ENCODE peak calls at places on chromosome 10, in seven cellular contexts. L, F, K, I, V, X and O are unnamed samples.

GRCh38 chr10:131514454-131514853 is 202.9 kb upstream of the TCERG1L start:
- DNase-seq in L (no peak), F (no peak), K (no peak), I (no peak), V (no peak), X (no peak), O (no peak)

GRCh38 chr10:47405829-47406547 is 21.9 kb upstream of the ZNF488 start:
- DNase-seq in L (no peak), F (no peak), K (no peak), I (no peak), V (peak), X (no peak), O (no peak)

GRCh38 chr10:86775056-86775858 is 18.8 kb downstream of the BMPR1A start:
- DNase-seq in L (no peak), F (no peak), K (peak), I (no peak), V (no peak), X (no peak), O (peak)

GRCh38 chr10:104328916-104329710 is 9.2 kb downstream of the ITPRIP start:
- DNase-seq in L (peak), F (peak), K (peak), I (peak), V (peak), X (peak), O (peak)

GRCh38 chr10:52332815-52333214 is 18.7 kb downstream of the DKK1 start:
- DNase-seq in L (peak), F (no peak), K (no peak), I (no peak), V (no peak), X (no peak), O (peak)

GRCh38 chr10:77493851-77494788 is 143.5 kb downstream of the KCNMA1 start:
- DNase-seq in L (no peak), F (peak), K (peak), I (no peak), V (no peak), X (no peak), O (peak)

GRCh38 chr10:125127110-125127509 is 33.3 kb downstream of the CTBP2 start:
- DNase-seq in L (no peak), F (no peak), K (no peak), I (no peak), V (no peak), X (no peak), O (no peak)

GRCh38 chr10:129758591-129759021 is 205.5 kb downstream of the EBF3 start:
- DNase-seq in L (no peak), F (no peak), K (no peak), I (peak), V (peak), X (no peak), O (no peak)

GRCh38 chr10:72679838-72680241 is 12.1 kb upstream of the MCU start:
- DNase-seq in L (no peak), F (no peak), K (no peak), I (no peak), V (no peak), X (no peak), O (no peak)

GRCh38 chr10:124416733-124417132 is 2.0 kb downstream of the OAT start:
- DNase-seq in L (no peak), F (no peak), K (peak), I (no peak), V (no peak), X (peak), O (peak)

GRCh38 chr10:44947356-44948152 is 12.0 kb upstream of the RASSF4 start:
- DNase-seq in L (no peak), F (no peak), K (no peak), I (no peak), V (no peak), X (no peak), O (no peak)

GRCh38 chr10:24842856-24843255 is 109.5 kb downstream of the PRTFDC1 start:
- DNase-seq in L (no peak), F (no peak), K (no peak), I (no peak), V (no peak), X (no peak), O (no peak)

GRCh38 chr10:98212204-98212603 is 55.8 kb downstream of the LOXL4 start:
- DNase-seq in L (no peak), F (no peak), K (no peak), I (no peak), V (no peak), X (no peak), O (no peak)

GRCh38 chr10:114100848-114101741 is 57.4 kb downstream of the ADRB1 start:
- DNase-seq in L (peak), F (no peak), K (peak), I (no peak), V (no peak), X (peak), O (peak)

GRCh38 chr10:80579370-80579769 is 41.7 kb downstream of the SH2D4B start:
- DNase-seq in L (no peak), F (no peak), K (no peak), I (no peak), V (no peak), X (no peak), O (no peak)

GRCh38 chr10:95096143-95096542 is 26.8 kb upstream of the CYP2C8 start:
- DNase-seq in L (no peak), F (no peak), K (no peak), I (no peak), V (no peak), X (no peak), O (no peak)

GRCh38 chr10:26334932-26335573 is 103.1 kb upstream of the APBB1IP start:
- DNase-seq in L (peak), F (peak), K (peak), I (peak), V (peak), X (no peak), O (peak)

DNA sequence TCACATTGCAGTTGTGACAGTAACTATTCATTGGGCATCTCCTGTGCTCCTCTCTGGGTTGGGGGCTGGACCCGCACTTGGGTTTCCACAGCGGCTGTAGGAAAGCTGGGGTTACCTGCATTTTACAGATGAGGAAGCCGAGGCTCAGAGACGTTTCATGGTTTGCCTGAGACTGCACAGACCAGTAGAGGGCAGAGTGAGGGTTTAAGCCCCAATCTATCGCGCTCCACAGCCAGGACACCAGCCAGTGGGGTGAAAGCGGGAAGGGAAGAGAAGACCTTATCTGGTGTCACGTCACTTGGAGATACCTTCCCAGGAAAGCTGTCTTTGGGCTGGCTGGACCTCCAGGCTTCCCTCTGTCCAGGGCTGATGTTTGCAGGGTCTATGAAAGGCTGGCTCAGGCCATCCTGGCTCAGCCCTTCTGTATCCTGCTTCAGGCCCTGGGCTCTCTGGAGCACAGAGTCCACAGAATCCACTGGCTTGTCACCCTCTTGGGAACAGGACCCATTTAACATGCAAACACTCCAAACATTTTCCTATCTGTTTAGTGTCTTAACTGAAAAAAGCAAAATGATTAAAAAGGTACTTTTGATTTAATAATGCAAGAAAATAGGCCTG is 167.7 kb downstream of the EMX2 start:
- DNase-seq in L (no peak), F (no peak), K (no peak), I (no peak), V (no peak), X (no peak), O (no peak)
- TF ChIP-seq CTCF in L (no peak), F (peak), K (no peak), I (no peak), V (no peak), X (no peak), O (no peak)

DNA sequence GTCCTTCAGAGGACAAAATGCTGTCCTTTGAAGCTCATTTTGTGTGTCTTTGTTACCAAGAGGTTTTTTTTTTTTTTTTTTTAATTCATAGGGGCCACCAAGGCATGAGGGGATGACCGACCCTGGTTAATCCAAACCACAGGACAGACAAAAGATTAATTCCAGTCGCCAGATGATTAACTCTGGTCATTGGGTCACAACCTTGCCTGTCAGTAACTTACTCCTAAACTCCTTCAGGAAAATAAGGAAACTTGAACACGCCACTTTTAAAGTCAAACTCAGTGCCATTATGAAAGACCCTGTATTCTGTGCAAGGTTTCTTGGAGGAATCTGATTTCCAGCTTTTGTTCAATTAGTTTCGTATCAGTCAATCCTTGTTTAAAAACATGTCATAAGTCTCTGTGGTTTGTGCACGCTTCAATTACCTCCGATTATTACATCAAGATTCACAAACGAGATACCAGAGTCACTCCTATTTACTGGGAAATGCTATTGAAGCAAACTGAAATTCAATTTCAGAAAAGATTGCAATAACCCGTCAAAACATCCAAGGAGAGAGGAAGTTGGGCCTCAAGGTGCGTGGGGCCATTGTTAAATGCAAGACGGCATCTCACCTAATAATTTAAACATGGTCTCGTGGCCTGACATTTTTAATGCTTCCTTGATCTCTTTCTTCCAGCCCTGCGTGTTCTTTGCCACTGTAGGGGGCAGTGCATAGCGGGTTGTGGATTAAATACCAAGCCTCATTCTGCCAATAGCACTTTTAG is 44.0 kb downstream of the NRP1 start:
- DNase-seq in L (no peak), F (no peak), K (no peak), I (no peak), V (no peak), X (no peak), O (no peak)
- H3K4me3 ChIP-seq in L (no peak), F (no peak), K (no peak), I (no peak), V (no peak), X (no peak), O (no peak)

GRCh38 chr10:87817873-87818504 is at the start of gene ATAD1:
- DNase-seq in L (peak), F (peak), K (peak), I (peak), V (peak), X (peak), O (peak)
- TF ChIP-seq CTCF in L (peak), F (no peak), K (peak), I (no peak), V (no peak), X (no peak), O (peak)

DNA sequence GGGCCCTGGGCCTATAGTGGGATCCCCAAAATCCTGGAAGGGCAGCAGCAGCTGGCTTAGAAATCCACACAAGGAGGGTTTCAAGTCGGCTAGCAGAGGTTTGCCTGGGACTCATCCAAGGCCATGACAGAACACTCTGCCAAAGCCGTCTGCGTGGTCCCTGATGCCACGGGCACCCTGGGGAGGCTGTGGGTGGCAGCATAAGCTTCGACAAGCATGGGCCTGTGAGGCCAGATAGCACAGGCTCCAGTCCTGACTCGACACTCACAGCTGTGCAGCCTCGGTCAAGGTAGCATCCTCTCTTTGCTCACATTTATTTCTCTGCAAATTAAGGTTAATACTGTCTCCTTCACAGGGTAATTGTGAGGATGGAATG is 138.3 kb downstream of the JCAD start:
- DNase-seq in L (no peak), F (no peak), K (no peak), I (no peak), V (no peak), X (no peak), O (no peak)
- H3K4me3 ChIP-seq in L (no peak), F (no peak), K (no peak), I (no peak), V (no peak), X (no peak), O (no peak)

GRCh38 chr10:96410296-96410695 is 51.5 kb upstream of the OPALIN start:
- DNase-seq in L (no peak), F (no peak), K (no peak), I (no peak), V (no peak), X (no peak), O (no peak)

GRCh38 chr10:96415896-96416554 is 57.2 kb upstream of the OPALIN start:
- DNase-seq in L (no peak), F (no peak), K (no peak), I (no peak), V (no peak), X (no peak), O (peak)

GRCh38 chr10:96414303-96414702 is 55.5 kb upstream of the OPALIN start:
- DNase-seq in L (no peak), F (no peak), K (no peak), I (no peak), V (no peak), X (no peak), O (no peak)

GRCh38 chr10:96415150-96415895 is 56.5 kb upstream of the OPALIN start:
- DNase-seq in L (no peak), F (no peak), K (no peak), I (no peak), V (no peak), X (no peak), O (no peak)

DNA sequence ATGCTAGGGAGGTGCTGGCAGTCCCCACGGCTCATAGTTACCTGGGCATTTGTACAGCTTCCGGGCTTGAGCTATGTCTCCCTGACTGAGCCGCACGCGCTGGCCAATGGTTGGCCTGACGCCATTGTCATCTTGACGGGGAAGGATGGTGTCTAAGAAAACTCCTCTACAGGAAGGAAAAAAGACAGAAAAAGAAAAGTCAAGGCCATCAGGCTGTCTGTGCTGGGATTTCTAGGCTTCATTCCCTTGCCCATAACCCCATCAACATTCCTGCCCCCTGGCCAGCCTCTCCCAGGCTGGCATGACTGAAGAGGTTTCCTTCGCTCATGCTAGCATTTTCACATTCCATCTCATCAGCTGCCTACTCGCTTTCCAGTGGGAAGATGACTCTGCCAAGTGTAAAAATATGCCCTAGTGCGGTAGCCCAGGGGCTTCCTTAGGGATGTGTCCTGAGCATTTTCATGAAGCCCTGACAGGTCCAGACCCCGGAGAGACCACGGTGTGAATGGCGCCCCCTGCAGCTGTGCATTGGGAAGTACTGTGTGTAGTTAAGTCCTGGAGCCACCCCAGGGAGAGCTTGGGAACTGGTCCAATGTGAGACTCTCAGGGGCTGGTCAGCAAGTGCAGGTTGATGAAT is 54.5 kb upstream of the OPALIN start:
- DNase-seq in L (no peak), F (no peak), K (no peak), I (no peak), V (no peak), X (no peak), O (no peak)
- TF ChIP-seq CTCF in L (no peak), F (no peak), K (no peak), I (no peak), V (no peak), X (no peak), O (peak)

DNA sequence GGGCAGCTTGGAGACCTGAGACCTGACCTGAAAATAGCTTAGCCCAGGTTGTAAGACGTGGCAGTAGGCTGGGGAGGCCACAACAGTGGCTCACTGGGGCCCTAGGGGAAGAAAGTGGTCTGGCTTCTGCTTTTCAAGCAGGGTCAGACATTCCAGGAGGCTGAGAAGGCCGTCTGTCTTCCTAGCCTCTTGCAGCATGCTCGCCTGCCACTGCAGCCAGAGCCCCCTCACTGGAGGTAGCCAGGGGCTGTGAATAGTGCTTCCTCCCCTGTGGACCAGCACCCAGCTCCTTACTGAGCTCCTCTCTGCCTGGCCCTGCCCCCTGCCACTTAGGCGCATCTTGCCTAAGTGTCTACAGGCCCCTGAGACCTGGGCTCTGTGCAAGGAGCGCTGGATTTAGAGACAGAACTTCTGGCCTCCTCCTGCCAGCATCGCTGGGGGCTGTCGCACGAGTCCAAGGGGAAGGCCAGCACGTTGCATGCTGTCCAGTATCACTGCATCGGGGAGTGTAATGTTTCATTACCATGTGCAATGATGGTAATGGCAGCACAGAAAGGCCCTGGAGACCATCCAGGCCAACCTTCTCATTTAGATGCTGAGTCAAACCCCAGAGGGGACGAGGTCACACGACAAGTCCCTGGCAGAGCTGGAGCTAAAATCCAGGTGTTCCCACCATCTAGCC is 12.7 kb downstream of the ZMIZ1 start:
- DNase-seq in L (no peak), F (no peak), K (peak), I (no peak), V (no peak), X (no peak), O (peak)
- H3K4me3 ChIP-seq in L (no peak), F (no peak), K (no peak), I (no peak), V (no peak), X (no peak), O (no peak)

DNA sequence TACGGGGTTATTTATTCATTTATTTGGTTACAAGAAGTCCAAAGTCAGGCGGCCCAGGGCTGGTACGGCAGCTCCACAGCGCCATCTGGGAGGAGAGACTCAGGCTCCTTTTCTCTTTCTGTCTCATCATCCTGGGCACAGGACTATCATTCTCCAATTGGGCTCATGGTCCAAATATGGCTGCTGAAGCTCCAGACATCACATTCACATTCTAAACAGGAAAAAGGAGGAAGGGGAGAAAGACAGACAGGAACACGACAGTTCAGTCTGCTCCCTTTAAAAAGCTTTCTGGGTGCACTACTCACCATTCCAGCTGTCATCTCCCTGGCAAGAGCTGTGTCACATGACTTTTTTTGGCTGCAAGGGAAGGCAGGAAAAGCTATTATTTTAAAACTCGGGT is 74.4 kb upstream of the PDZD8 start:
- DNase-seq in L (no peak), F (peak), K (no peak), I (no peak), V (no peak), X (no peak), O (peak)
- TF ChIP-seq CTCF in L (peak), F (peak), K (peak), I (no peak), V (no peak), X (no peak), O (peak)

GRCh38 chr10:75294031-75294437 is 58.3 kb upstream of the COMTD1 start:
- DNase-seq in L (peak), F (no peak), K (no peak), I (no peak), V (peak), X (no peak), O (no peak)
- H3K4me3 ChIP-seq in L (no peak), F (no peak), K (no peak), I (no peak), V (peak), X (no peak), O (no peak)

GRCh38 chr10:23479798-23480473 is 41.1 kb downstream of the OTUD1 start:
- DNase-seq in L (no peak), F (no peak), K (no peak), I (no peak), V (no peak), X (no peak), O (no peak)
- TF ChIP-seq CTCF in L (no peak), F (no peak), K (no peak), I (no peak), V (no peak), X (no peak), O (no peak)